ENCODE peak calls at places on chromosome X, in ten cellular contexts. R is choroid plexus epithelial cell, E is neural progenitor cell, U is ovary, W is body of pancreas, J is uterus, L is A549, I is upper lobe of right lung, A is lower lobe of right lung, O is ascending aorta. G is an unnamed sample.

GRCh38 chrX:18674417-18674787 is 2.5 kb upstream of the RS1 start:
- DNase-seq in I (peak), U (peak), R (no peak), O (no peak), E (peak), A (peak), L (peak), J (no peak), W (peak), G (peak)

GRCh38 chrX:14013074-14013473 is 16.6 kb downstream of the GEMIN8 start:
- DNase-seq in L (no peak), I (no peak), U (no peak), E (no peak), W (no peak), R (no peak), J (no peak), A (no peak), O (no peak), G (no peak)

GRCh38 chrX:20042221-20042620 is 51.4 kb upstream of the BCLAF3 start:
- DNase-seq in L (no peak), J (no peak), I (no peak), A (no peak), O (no peak), E (no peak), R (no peak), W (no peak), U (no peak), G (no peak)

GRCh38 chrX:15938072-15938471 is 83.5 kb upstream of the AP1S2 start:
- DNase-seq in J (no peak), E (no peak), L (no peak), O (no peak), I (no peak), W (no peak), U (no peak), A (no peak), R (no peak), G (no peak)

GRCh38 chrX:140687706-140688105 is 21.9 kb upstream of the LINC00632 start:
- DNase-seq in A (no peak), L (no peak), U (no peak), J (no peak), O (no peak), I (no peak), W (no peak), E (no peak), R (no peak), G (no peak)

GRCh38 chrX:142702749-142703148 is 323.0 kb upstream of the SPANXN4 start:
- DNase-seq in U (no peak), L (no peak), E (no peak), O (no peak), J (no peak), A (no peak), I (no peak), W (no peak), R (no peak), G (no peak)

GRCh38 chrX:153782324-153782723 is 1.5 kb downstream of the SRPK3 start:
- DNase-seq in L (no peak), R (no peak), E (peak), A (no peak), I (no peak), U (no peak), W (no peak), J (no peak), O (no peak), G (peak)

GRCh38 chrX:30627818-30628652 is 25.2 kb upstream of the GK start:
- DNase-seq in R (no peak), E (no peak), O (no peak), W (no peak), A (no peak), L (no peak), I (no peak), J (no peak), U (no peak), G (no peak)

GRCh38 chrX:85052636-85053343 is 49.1 kb downstream of the APOOL start:
- DNase-seq in E (no peak), O (no peak), L (no peak), A (no peak), R (peak), U (no peak), J (no peak), I (no peak), W (no peak), G (no peak)

GRCh38 chrX:134537179-134537945 is 77.4 kb downstream of the HPRT1 start:
- DNase-seq in J (no peak), A (no peak), W (no peak), O (no peak), E (no peak), L (peak), U (no peak), R (peak), I (no peak), G (no peak)

GRCh38 chrX:129981752-129982299 is 609 bp upstream of the BCORL1 start:
- DNase-seq in E (no peak), U (no peak), J (peak), I (peak), A (no peak), O (peak), R (no peak), W (no peak), L (no peak), G (peak)

GRCh38 chrX:47958943-47959342 is 44.8 kb downstream of the ZNF182 start:
- DNase-seq in W (no peak), O (no peak), E (no peak), U (no peak), R (peak), J (no peak), L (no peak), I (no peak), A (no peak), G (peak)

GRCh38 chrX:134371133-134371532 is 88.8 kb upstream of the HPRT1 start:
- DNase-seq in O (no peak), J (no peak), U (no peak), L (no peak), I (no peak), R (no peak), E (no peak), W (no peak), A (no peak), G (no peak)

GRCh38 chrX:140918398-140919043 is 83.9 kb upstream of the SPANXB1 start:
- DNase-seq in J (no peak), W (peak), E (peak), I (no peak), A (no peak), O (peak), R (peak), L (peak), U (peak), G (peak)

GRCh38 chrX:132481449-132481848 is 7.4 kb downstream of the MBNL3 start:
- DNase-seq in J (no peak), I (no peak), W (no peak), U (no peak), L (no peak), R (no peak), E (no peak), A (no peak), O (no peak), G (no peak)

GRCh38 chrX:108735680-108736508 is 469 bp downstream of the IRS4 start:
- DNase-seq in R (peak), E (peak), A (no peak), W (no peak), J (no peak), I (peak), L (no peak), O (no peak), U (peak), G (peak)

GRCh38 chrX:143027262-143027661 is 1.5 kb downstream of the SPANXN4 start:
- DNase-seq in E (no peak), R (no peak), I (no peak), A (no peak), W (no peak), J (no peak), U (no peak), L (no peak), O (no peak), G (no peak)

GRCh38 chrX:23764183-23764582 is 18.8 kb upstream of the SAT1 start:
- DNase-seq in I (no peak), O (no peak), E (no peak), L (no peak), A (no peak), W (no peak), U (no peak), J (no peak), R (no peak), G (no peak)

GRCh38 chrX:42776195-42776594 is 1.8 kb downstream of the PPP1R2C start:
- DNase-seq in W (no peak), R (peak), U (no peak), L (no peak), A (no peak), E (no peak), J (no peak), I (no peak), O (no peak), G (no peak)

GRCh38 chrX:1397441-1397840 is 5.5 kb upstream of the SLC25A6 start:
- DNase-seq in W (no peak), E (no peak), L (no peak), J (no peak), O (no peak), R (no peak), I (peak), U (peak), A (peak), G (no peak)

GRCh38 chrX:9071031-9071650 is 37.2 kb upstream of the FAM9B start:
- DNase-seq in I (no peak), A (no peak), R (no peak), L (no peak), E (no peak), U (no peak), O (no peak), W (no peak), J (no peak), G (no peak)

DNA sequence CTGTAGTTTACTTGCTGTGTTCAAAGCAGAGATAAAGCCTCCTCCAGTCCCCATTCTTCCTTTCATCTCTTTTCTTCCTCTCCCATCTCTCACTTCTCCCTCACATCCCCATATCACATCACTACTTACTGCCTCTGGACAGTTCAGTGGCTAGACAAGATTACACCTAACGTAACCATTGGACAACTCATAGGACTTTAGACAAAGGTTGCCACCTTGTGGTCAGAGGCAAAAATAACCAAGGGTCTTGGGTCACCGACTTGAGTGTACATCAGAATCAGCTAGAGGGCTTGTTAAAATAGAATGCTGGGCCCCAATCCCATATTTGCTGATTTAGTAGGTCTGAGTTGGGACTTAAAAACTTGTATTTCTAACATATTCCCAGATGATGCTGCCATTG is 109.3 kb upstream of the DGKK start:
- DNase-seq in I (no peak), O (no peak), E (peak), A (no peak), J (peak), U (no peak), L (peak), W (peak), R (peak), G (peak)
- H3K4me3 ChIP-seq in I (no peak), O (no peak), E (no peak), A (no peak), J (no peak), U (no peak), L (no peak), W (no peak), R (no peak), G (no peak)

GRCh38 chrX:150416469-150416868 is 53.4 kb downstream of the MAMLD1 start:
- DNase-seq in I (no peak), R (no peak), W (no peak), L (no peak), A (no peak), J (no peak), U (no peak), E (no peak), O (no peak), G (no peak)

DNA sequence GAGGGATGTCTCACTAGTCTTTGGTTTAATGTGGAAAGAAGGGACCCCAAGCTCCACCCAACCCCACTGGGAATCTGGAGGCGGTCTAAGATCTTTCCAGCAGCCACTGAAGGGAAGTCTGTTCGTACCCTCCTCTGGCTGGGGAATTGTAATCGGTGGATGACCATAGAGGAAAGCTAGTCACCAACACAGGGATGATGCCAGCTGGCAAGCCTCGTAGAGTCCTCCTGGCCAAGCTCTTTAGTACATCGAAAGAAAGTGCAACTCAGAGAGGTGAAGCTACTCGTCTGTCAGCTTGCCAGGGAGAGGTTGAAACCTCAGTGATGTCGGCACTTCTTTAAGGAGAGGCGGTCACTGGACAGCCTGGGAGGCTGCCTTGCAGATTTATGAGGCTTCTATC is 58.7 kb downstream of the MAMLD1 start:
- DNase-seq in A (no peak), W (no peak), I (no peak), J (peak), R (no peak), E (no peak), U (no peak), O (no peak), L (no peak), G (no peak)
- H3K4me3 ChIP-seq in A (no peak), W (no peak), I (no peak), J (no peak), R (no peak), E (no peak), U (no peak), O (no peak), L (no peak), G (no peak)

GRCh38 chrX:37686979-37687378 is 1.4 kb downstream of the XK start:
- DNase-seq in I (no peak), J (no peak), E (no peak), R (no peak), W (no peak), A (no peak), U (no peak), L (no peak), O (no peak), G (no peak)

GRCh38 chrX:37684426-37684825 is 1.2 kb upstream of the XK start:
- DNase-seq in W (peak), U (no peak), R (no peak), L (no peak), I (no peak), O (no peak), E (no peak), A (no peak), J (no peak), G (no peak)

GRCh38 chrX:37684918-37685317 is 673 bp upstream of the XK start:
- DNase-seq in U (no peak), A (no peak), L (no peak), E (no peak), J (no peak), R (no peak), O (no peak), W (no peak), I (no peak), G (peak)

GRCh38 chrX:37685452-37686347 is at the start of gene XK:
- DNase-seq in E (peak), W (peak), L (peak), A (peak), I (peak), O (peak), J (peak), U (peak), R (peak), G (peak)

DNA sequence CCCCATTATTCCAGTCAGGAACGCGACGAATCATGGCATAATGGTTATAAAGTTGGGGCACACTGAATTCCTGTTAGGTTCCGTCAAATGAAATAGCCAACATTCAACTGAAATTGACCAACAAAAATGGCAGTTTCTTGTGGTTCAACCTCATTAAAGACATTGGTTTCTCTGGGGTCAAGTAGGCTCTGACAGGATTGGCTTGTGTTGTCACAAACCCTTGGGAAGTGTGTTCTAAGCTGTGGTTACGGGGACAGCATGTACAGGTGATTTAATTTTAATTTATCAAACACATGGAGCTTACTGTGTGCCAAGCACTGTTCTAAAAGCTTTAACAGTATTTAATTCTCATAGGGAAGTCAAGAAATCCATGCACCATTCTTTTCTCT is 751 bp downstream of the XK start:
- DNase-seq in I (no peak), A (no peak), R (no peak), U (no peak), E (no peak), O (no peak), L (no peak), W (no peak), J (no peak), G (no peak)
- H3K4me3 ChIP-seq in I (peak), A (peak), R (no peak), U (peak), E (peak), O (peak), L (peak), W (no peak), J (no peak), G (no peak)

GRCh38 chrX:102155806-102156179 is at the start of gene BEX5:
- DNase-seq in A (peak), J (peak), R (peak), L (no peak), U (peak), W (peak), O (peak), E (peak), I (peak), G (peak)

GRCh38 chrX:102154218-102154860 is 1.4 kb downstream of the BEX5 start:
- DNase-seq in E (peak), R (no peak), U (peak), W (no peak), O (no peak), L (no peak), A (no peak), I (no peak), J (no peak), G (peak)

GRCh38 chrX:102154900-102155805 is 624 bp downstream of the BEX5 start:
- DNase-seq in A (no peak), J (peak), O (peak), R (no peak), I (no peak), E (peak), W (peak), U (peak), L (no peak), G (no peak)
- H3K4me3 ChIP-seq in A (peak), J (peak), O (peak), R (no peak), I (peak), E (peak), W (peak), U (peak), L (no peak), G (peak)

DNA sequence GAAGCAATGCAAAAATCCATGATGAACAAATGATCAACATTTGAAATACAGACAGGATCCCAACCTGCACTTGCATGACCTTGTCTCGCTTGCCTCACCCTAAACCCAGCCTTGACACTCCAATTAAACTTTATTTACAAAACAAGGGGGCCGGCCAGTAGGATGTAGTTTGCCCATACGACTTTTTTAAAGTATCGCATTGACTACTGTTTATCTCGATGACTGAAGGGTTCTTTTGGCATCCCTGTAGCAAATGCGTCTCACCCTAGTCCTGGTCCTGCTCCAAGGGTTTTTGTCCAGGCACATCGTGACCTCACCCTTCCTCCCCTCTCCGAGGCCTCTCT is 430 bp upstream of the SLC25A5 start:
- DNase-seq in O (no peak), A (no peak), W (no peak), L (no peak), J (no peak), R (no peak), U (no peak), E (no peak), I (no peak), G (no peak)
- H3K4me3 ChIP-seq in O (peak), A (peak), W (no peak), L (peak), J (peak), R (peak), U (peak), E (peak), I (peak), G (peak)

GRCh38 chrX:118579417-118579816 is 83.8 kb downstream of the DOCK11 start:
- DNase-seq in O (no peak), U (no peak), W (no peak), J (no peak), E (no peak), I (no peak), R (no peak), A (no peak), L (no peak), G (no peak)
- H3K4me3 ChIP-seq in O (no peak), U (no peak), W (no peak), J (no peak), E (no peak), I (no peak), R (no peak), A (no peak), L (no peak), G (no peak)

G was measured in H7.